ENCODE peak calls at places on chromosomes 7 and 10, in eight cellular contexts. One of them, this sample, is unnamed.

GRCh38 chr10:14648936-14649335 is 125.8 kb downstream of the FAM107B start:
- DNase-seq in NCI-H2029: no peak
- DNase-seq in NCI-H2081: no peak
- DNase-seq in DMS 273 treated with DMSO at 0.1 percent for 48 hours: no peak
- DNase-seq in NCI-H774: no peak
- DNase-seq in gastrocnemius medialis: no peak
- DNase-seq in HL-60: no peak
- DNase-seq in endodermal cell: no peak
- DNase-seq in this sample: no peak

GRCh38 chr10:45429790-45430189 is 55.8 kb downstream of the ALOX5 start:
- DNase-seq in NCI-H2029: no peak
- DNase-seq in NCI-H2081: no peak
- DNase-seq in DMS 273 treated with DMSO at 0.1 percent for 48 hours: no peak
- DNase-seq in NCI-H774: no peak
- DNase-seq in gastrocnemius medialis: no peak
- DNase-seq in HL-60: no peak
- DNase-seq in endodermal cell: peak; percentile 39
- DNase-seq in this sample: no peak

GRCh38 chr7:128948312-128948973 is 10.7 kb downstream of the IRF5 start:
- DNase-seq in NCI-H2029: no peak
- DNase-seq in NCI-H2081: no peak
- DNase-seq in DMS 273 treated with DMSO at 0.1 percent for 48 hours: no peak
- DNase-seq in NCI-H774: no peak
- DNase-seq in gastrocnemius medialis: no peak
- DNase-seq in HL-60: peak; percentile 90
- DNase-seq in endodermal cell: no peak
- DNase-seq in this sample: no peak

GRCh38 chr7:120742370-120742769 is 115.6 kb downstream of the TSPAN12 start:
- DNase-seq in NCI-H2029: peak; percentile 94
- DNase-seq in NCI-H2081: peak; percentile 85
- DNase-seq in DMS 273 treated with DMSO at 0.1 percent for 48 hours: no peak
- DNase-seq in NCI-H774: peak; percentile 58
- DNase-seq in gastrocnemius medialis: no peak
- DNase-seq in HL-60: no peak
- DNase-seq in endodermal cell: no peak
- DNase-seq in this sample: peak; percentile 93

GRCh38 chr7:145175366-145175765 is 339.5 kb upstream of the TPK1 start:
- DNase-seq in NCI-H2029: no peak
- DNase-seq in NCI-H2081: no peak
- DNase-seq in DMS 273 treated with DMSO at 0.1 percent for 48 hours: no peak
- DNase-seq in NCI-H774: no peak
- DNase-seq in gastrocnemius medialis: no peak
- DNase-seq in HL-60: no peak
- DNase-seq in endodermal cell: no peak
- DNase-seq in this sample: no peak

GRCh38 chr7:81299711-81300110 is 380.9 kb upstream of the SEMA3C start:
- DNase-seq in NCI-H2029: no peak
- DNase-seq in NCI-H2081: no peak
- DNase-seq in DMS 273 treated with DMSO at 0.1 percent for 48 hours: no peak
- DNase-seq in NCI-H774: no peak
- DNase-seq in gastrocnemius medialis: no peak
- DNase-seq in HL-60: no peak
- DNase-seq in endodermal cell: no peak
- DNase-seq in this sample: no peak

GRCh38 chr10:624605-625334 is 64.7 kb downstream of the DIP2C start:
- DNase-seq in NCI-H2029: peak; percentile 22
- DNase-seq in NCI-H2081: peak; percentile 94
- DNase-seq in DMS 273 treated with DMSO at 0.1 percent for 48 hours: no peak
- DNase-seq in NCI-H774: peak; percentile 73
- DNase-seq in gastrocnemius medialis: peak; percentile 85
- DNase-seq in HL-60: no peak
- DNase-seq in endodermal cell: peak; percentile 89
- DNase-seq in this sample: no peak

GRCh38 chr7:116197355-116197754 is 13.0 kb upstream of the TES start:
- DNase-seq in NCI-H2029: no peak
- DNase-seq in NCI-H2081: no peak
- DNase-seq in DMS 273 treated with DMSO at 0.1 percent for 48 hours: no peak
- DNase-seq in NCI-H774: no peak
- DNase-seq in gastrocnemius medialis: no peak
- DNase-seq in HL-60: no peak
- DNase-seq in endodermal cell: no peak
- DNase-seq in this sample: no peak

GRCh38 chr7:2154121-2154520 is 78.6 kb downstream of the MAD1L1 start:
- DNase-seq in NCI-H2029: no peak
- DNase-seq in NCI-H2081: no peak
- DNase-seq in DMS 273 treated with DMSO at 0.1 percent for 48 hours: no peak
- DNase-seq in NCI-H774: no peak
- DNase-seq in gastrocnemius medialis: no peak
- DNase-seq in HL-60: no peak
- DNase-seq in endodermal cell: no peak
- DNase-seq in this sample: no peak

GRCh38 chr7:134174797-134175261 is 47.7 kb downstream of the LRGUK start:
- DNase-seq in NCI-H2029: no peak
- DNase-seq in NCI-H2081: no peak
- DNase-seq in DMS 273 treated with DMSO at 0.1 percent for 48 hours: no peak
- DNase-seq in NCI-H774: no peak
- DNase-seq in gastrocnemius medialis: no peak
- DNase-seq in HL-60: peak; percentile 77
- DNase-seq in endodermal cell: no peak
- DNase-seq in this sample: no peak

GRCh38 chr10:46222364-46222935 is 64.3 kb upstream of the ANTXRL start:
- DNase-seq in NCI-H2029: no peak
- DNase-seq in NCI-H2081: no peak
- DNase-seq in DMS 273 treated with DMSO at 0.1 percent for 48 hours: no peak
- DNase-seq in NCI-H774: no peak
- DNase-seq in gastrocnemius medialis: no peak
- DNase-seq in HL-60: no peak
- DNase-seq in endodermal cell: no peak
- DNase-seq in this sample: no peak

GRCh38 chr7:87480386-87480785 is 4.9 kb upstream of the ABCB4 start:
- DNase-seq in NCI-H2029: no peak
- DNase-seq in NCI-H2081: no peak
- DNase-seq in DMS 273 treated with DMSO at 0.1 percent for 48 hours: no peak
- DNase-seq in NCI-H774: no peak
- DNase-seq in gastrocnemius medialis: no peak
- DNase-seq in HL-60: no peak
- DNase-seq in endodermal cell: no peak
- DNase-seq in this sample: no peak

GRCh38 chr10:74320026-74320425 is 169.0 kb downstream of the ADK start:
- DNase-seq in NCI-H2029: no peak
- DNase-seq in NCI-H2081: no peak
- DNase-seq in DMS 273 treated with DMSO at 0.1 percent for 48 hours: no peak
- DNase-seq in NCI-H774: no peak
- DNase-seq in gastrocnemius medialis: no peak
- DNase-seq in HL-60: no peak
- DNase-seq in endodermal cell: no peak
- DNase-seq in this sample: no peak

GRCh38 chr7:157619753-157620525 is 283.1 kb downstream of the DNAJB6 start:
- DNase-seq in NCI-H2029: no peak
- DNase-seq in NCI-H2081: no peak
- DNase-seq in DMS 273 treated with DMSO at 0.1 percent for 48 hours: no peak
- DNase-seq in NCI-H774: no peak
- DNase-seq in gastrocnemius medialis: no peak
- DNase-seq in HL-60: no peak
- DNase-seq in endodermal cell: no peak
- DNase-seq in this sample: no peak

This sample was measured in cerebellar cortex.